ENCODE peak calls at places on chromosome 9, in seven cellular contexts. H, L, D, K, O, A and C are unnamed samples.

GRCh38 chr9:19552693-19553092 is 143.9 kb downstream of the ACER2 start:
- DNase-seq in L (no peak), O (no peak), D (no peak), K (no peak), A (no peak), H (no peak), C (no peak)

GRCh38 chr9:78714591-78714990 is 417.7 kb downstream of the PSAT1 start:
- DNase-seq in L (no peak), O (peak), D (no peak), K (no peak), H (no peak), A (no peak), C (no peak)

GRCh38 chr9:4327504-4328191 is 27.8 kb upstream of the GLIS3 start:
- DNase-seq in D (no peak), O (peak), L (no peak), H (no peak), K (peak), A (no peak), C (no peak)

GRCh38 chr9:116662633-116663032 is 24.5 kb upstream of the TRIM32 start:
- DNase-seq in O (no peak), A (no peak), K (peak), D (no peak), H (no peak), L (no peak), C (no peak)

GRCh38 chr9:92706218-92706940 is 36.4 kb upstream of the IPPK start:
- DNase-seq in H (no peak), O (peak), D (peak), L (no peak), K (no peak), A (no peak), C (peak)

GRCh38 chr9:129333961-129334743 is 156.1 kb upstream of the IER5L start:
- DNase-seq in A (peak), K (peak), L (peak), D (peak), H (peak), O (no peak), C (peak)

GRCh38 chr9:34502471-34503335 is 20.1 kb downstream of the ENHO start:
- DNase-seq in H (no peak), L (no peak), K (no peak), A (no peak), O (no peak), D (no peak), C (no peak)

GRCh38 chr9:16626577-16627130 is 243.8 kb downstream of the BNC2 start:
- DNase-seq in O (peak), H (no peak), L (no peak), D (peak), K (peak), A (no peak), C (no peak)

GRCh38 chr9:18472915-18473314 is 1.0 kb upstream of the ADAMTSL1 start:
- DNase-seq in L (no peak), A (no peak), K (no peak), O (no peak), D (no peak), H (no peak), C (no peak)